ENCODE peak calls at places on chromosomes 7 and 10, in five cellular contexts. I is GM12864; B is fibroblast of gingiva; K is CD4-positive, alpha-beta T cell; G is CD8-positive, alpha-beta memory T cell. C is an unnamed sample.

GRCh38 chr7:10568891-10569290 is 404.8 kb upstream of the PHF14 start:
- DNase-seq in I (no peak), B (no peak), K (no peak), G (no peak), C (no peak)

GRCh38 chr10:70478191-70479160 is at the start of gene PALD1:
- DNase-seq in I (no peak), B (peak; percentile 19), K (no peak), G (peak; percentile 14), C (peak; percentile 80)

GRCh38 chr10:131310904-131311660 is 439 bp downstream of the TCERG1L start:
- DNase-seq in I (no peak), B (no peak), K (no peak), G (no peak), C (no peak)

GRCh38 chr10:3395041-3395440 is 222.5 kb upstream of the PITRM1 start:
- DNase-seq in I (no peak), B (no peak), K (no peak), G (no peak), C (no peak)

GRCh38 chr7:13851756-13852155 is 137.7 kb downstream of the ETV1 start:
- DNase-seq in I (no peak), B (peak; percentile 80), K (no peak), G (no peak), C (no peak)

GRCh38 chr7:123437447-123437995 is 96.9 kb downstream of the IQUB start:
- DNase-seq in I (no peak), B (no peak), K (no peak), G (no peak), C (no peak)

GRCh38 chr10:114195079-114195478 is 15.9 kb downstream of the TDRD1 start:
- DNase-seq in I (peak; percentile 52), B (no peak), K (no peak), G (no peak), C (no peak)

GRCh38 chr7:116798205-116798730 is 64.1 kb upstream of the CAPZA2 start:
- DNase-seq in I (no peak), B (no peak), K (no peak), G (no peak), C (no peak)

GRCh38 chr10:71090801-71091200 is 121.6 kb upstream of the UNC5B start:
- DNase-seq in I (no peak), B (no peak), K (no peak), G (no peak), C (no peak)

GRCh38 chr7:7384228-7384627 is 151.4 kb downstream of the COL28A1 start:
- DNase-seq in I (no peak), B (no peak), K (no peak), G (no peak), C (no peak)

GRCh38 chr10:120421250-120421649 is 35.8 kb upstream of the PLPP4 start:
- DNase-seq in I (no peak), B (no peak), K (no peak), G (no peak), C (no peak)

GRCh38 chr10:79320785-79321493 is 26.3 kb upstream of the PPIF start:
- DNase-seq in I (no peak), B (peak; percentile 96), K (no peak), G (no peak), C (no peak)

GRCh38 chr10:84966708-84967441 is 638.5 kb downstream of the CCSER2 start:
- DNase-seq in I (no peak), B (no peak), K (no peak), G (no peak), C (no peak)

GRCh38 chr10:4688620-4689019 is 137.4 kb upstream of the AKR1E2 start:
- DNase-seq in I (no peak), B (no peak), K (no peak), G (no peak), C (no peak)

GRCh38 chr7:75814407-75814947 is 871 bp upstream of the CCL24 start:
- DNase-seq in I (no peak), B (no peak), K (no peak), G (no peak), C (no peak)